ENCODE peak calls at places on chromosomes 5 and 9, in eight cellular contexts. N is posterior vena cava; S is AG08396; J is iris pigment epithelial cell; G is activated CD4-positive, alpha-beta T cell treated with anti-CD3 and anti-CD28 coated beads, Interleukin-2, amount 50 U/mL, for 1 hour; Q is psoas muscle; R is left colon; U is fibroblast of mammary gland. V is an unnamed sample.

GRCh38 chr5:74035521-74035937 is 409.5 kb downstream of the ARHGEF28 start:
- DNase-seq in R (peak), J (peak), G (no peak), S (peak), Q (no peak), N (no peak), U (peak), V (no peak)

GRCh38 chr9:99000480-99001395 is 57.0 kb downstream of the COL15A1 start:
- DNase-seq in G (peak), R (peak), U (peak), S (peak), Q (peak), J (peak), N (peak), V (peak)

GRCh38 chr5:81838307-81838906 is 87.5 kb upstream of the SSBP2 start:
- DNase-seq in U (peak), N (no peak), J (peak), S (no peak), Q (no peak), R (peak), G (peak), V (no peak)

GRCh38 chr9:1709347-1709746 is 305.8 kb upstream of the SMARCA2 start:
- DNase-seq in G (no peak), S (no peak), N (no peak), R (no peak), Q (no peak), J (no peak), U (peak), V (no peak)

GRCh38 chr5:82387819-82388166 is 109.6 kb upstream of the RPS23 start:
- DNase-seq in N (no peak), J (no peak), G (no peak), Q (no peak), U (no peak), S (no peak), R (no peak), V (no peak)

GRCh38 chr5:179432547-179432946 is 87.3 kb upstream of the ADAMTS2 start:
- DNase-seq in N (peak), J (no peak), U (no peak), Q (no peak), G (no peak), R (no peak), S (no peak), V (no peak)

GRCh38 chr5:33277061-33277460 is 163.7 kb upstream of the TARS1 start:
- DNase-seq in U (no peak), R (no peak), G (no peak), S (no peak), Q (no peak), N (no peak), J (no peak), V (no peak)

GRCh38 chr5:180305481-180305880 is 13.6 kb upstream of the MAPK9 start:
- DNase-seq in Q (no peak), J (no peak), G (no peak), N (no peak), R (no peak), S (no peak), U (no peak), V (no peak)

GRCh38 chr5:98938459-98938858 is 9.7 kb upstream of the CHD1 start:
- DNase-seq in U (peak), Q (no peak), G (no peak), S (peak), N (no peak), J (peak), R (no peak), V (no peak)

GRCh38 chr5:9898319-9898718 is 268.2 kb upstream of the TAS2R1 start:
- DNase-seq in J (peak), R (peak), S (peak), U (peak), N (no peak), G (no peak), Q (no peak), V (no peak)

V was measured in left ventricle myocardium superior.